ENCODE peak calls at places on chromosome 12, in eight cellular contexts. P, F, G, Z, W, Y, B and O are unnamed samples.

GRCh38 chr12:77746108-77746507 is 84.6 kb upstream of the NAV3 start:
- DNase-seq in P (no peak), F (no peak), G (no peak), Z (peak), W (no peak), Y (peak), B (peak), O (no peak)

GRCh38 chr12:92933606-92934005 is 4.5 kb upstream of the EEA1 start:
- DNase-seq in P (no peak), F (no peak), G (no peak), Z (no peak), W (no peak), Y (no peak), B (no peak), O (no peak)

GRCh38 chr12:65100140-65100539 is 21.0 kb downstream of the WIF1 start:
- DNase-seq in P (no peak), F (no peak), G (no peak), Z (no peak), W (no peak), Y (no peak), B (no peak), O (peak)

GRCh38 chr12:16609140-16609539 is 3.2 kb upstream of the LMO3 start:
- DNase-seq in P (no peak), F (no peak), G (no peak), Z (no peak), W (no peak), Y (no peak), B (no peak), O (no peak)

GRCh38 chr12:52749827-52750226 is 27.3 kb downstream of the KRT76 start:
- DNase-seq in P (no peak), F (no peak), G (no peak), Z (no peak), W (no peak), Y (no peak), B (no peak), O (no peak)

GRCh38 chr12:45674583-45674982 is 54.9 kb upstream of the ARID2 start:
- DNase-seq in P (no peak), F (no peak), G (peak), Z (peak), W (peak), Y (peak), B (no peak), O (no peak)

GRCh38 chr12:12870454-12870853 is 20.9 kb upstream of the GPRC5A start:
- DNase-seq in P (no peak), F (no peak), G (no peak), Z (peak), W (no peak), Y (peak), B (no peak), O (no peak)

GRCh38 chr12:38154096-38155019 is 162.2 kb upstream of the ALG10B start:
- DNase-seq in P (no peak), F (no peak), G (no peak), Z (no peak), W (no peak), Y (no peak), B (no peak), O (no peak)

GRCh38 chr12:104741072-104741471 is 217.0 kb downstream of the SLC41A2 start:
- DNase-seq in P (no peak), F (no peak), G (no peak), Z (no peak), W (no peak), Y (no peak), B (no peak), O (no peak)

GRCh38 chr12:19183121-19183838 is 53.7 kb downstream of the PLEKHA5 start:
- DNase-seq in P (no peak), F (no peak), G (no peak), Z (peak), W (no peak), Y (no peak), B (no peak), O (no peak)

GRCh38 chr12:1935700-1936378 is 17.4 kb upstream of the CACNA2D4 start:
- DNase-seq in P (no peak), F (peak), G (no peak), Z (no peak), W (no peak), Y (no peak), B (no peak), O (no peak)

GRCh38 chr12:25615119-25615518 is 62.0 kb upstream of the LMNTD1 start:
- DNase-seq in P (no peak), F (no peak), G (no peak), Z (peak), W (peak), Y (peak), B (no peak), O (no peak)

GRCh38 chr12:127594351-127594970 is 672.5 kb upstream of the TMEM132C start:
- DNase-seq in P (no peak), F (no peak), G (no peak), Z (no peak), W (no peak), Y (no peak), B (no peak), O (no peak)

GRCh38 chr12:117347588-117347987 is 13.8 kb downstream of the NOS1 start:
- DNase-seq in P (no peak), F (no peak), G (no peak), Z (no peak), W (no peak), Y (no peak), B (no peak), O (no peak)

GRCh38 chr12:29738416-29738815 is 45.3 kb downstream of the TMTC1 start:
- DNase-seq in P (no peak), F (no peak), G (no peak), Z (no peak), W (no peak), Y (no peak), B (no peak), O (no peak)

GRCh38 chr12:124457287-124458219 is 109.9 kb downstream of the NCOR2 start:
- DNase-seq in P (peak), F (no peak), G (peak), Z (peak), W (no peak), Y (no peak), B (peak), O (no peak)

GRCh38 chr12:47742253-47742825 is 16.3 kb downstream of the RAPGEF3 start:
- DNase-seq in P (no peak), F (peak), G (peak), Z (no peak), W (peak), Y (no peak), B (peak), O (peak)
- TF ChIP-seq CTCF in P (peak), F (peak), G (no peak), Z (peak), W (peak), Y (peak), B (peak), O (peak)

GRCh38 chr12:102201662-102202061 is 4.0 kb upstream of the PMCH start:
- DNase-seq in P (no peak), F (no peak), G (no peak), Z (no peak), W (no peak), Y (no peak), B (no peak), O (no peak)
- TF ChIP-seq CTCF in P (no peak), F (no peak), G (no peak), Z (no peak), W (no peak), Y (no peak), B (no peak), O (no peak)

GRCh38 chr12:6233121-6233971 is 33.1 kb downstream of the CD9 start:
- DNase-seq in P (no peak), F (no peak), G (no peak), Z (no peak), W (no peak), Y (no peak), B (no peak), O (no peak)
- TF ChIP-seq CTCF in P (no peak), F (no peak), G (no peak), Z (no peak), W (no peak), Y (no peak), B (no peak), O (no peak)

GRCh38 chr12:110048242-110049027 is at the start of gene C12orf76:
- DNase-seq in P (peak), F (peak), G (peak), Z (peak), W (peak), Y (peak), B (peak), O (peak)
- TF ChIP-seq CTCF in P (no peak), F (no peak), G (no peak), Z (no peak), W (no peak), Y (peak), B (no peak), O (no peak)

DNA sequence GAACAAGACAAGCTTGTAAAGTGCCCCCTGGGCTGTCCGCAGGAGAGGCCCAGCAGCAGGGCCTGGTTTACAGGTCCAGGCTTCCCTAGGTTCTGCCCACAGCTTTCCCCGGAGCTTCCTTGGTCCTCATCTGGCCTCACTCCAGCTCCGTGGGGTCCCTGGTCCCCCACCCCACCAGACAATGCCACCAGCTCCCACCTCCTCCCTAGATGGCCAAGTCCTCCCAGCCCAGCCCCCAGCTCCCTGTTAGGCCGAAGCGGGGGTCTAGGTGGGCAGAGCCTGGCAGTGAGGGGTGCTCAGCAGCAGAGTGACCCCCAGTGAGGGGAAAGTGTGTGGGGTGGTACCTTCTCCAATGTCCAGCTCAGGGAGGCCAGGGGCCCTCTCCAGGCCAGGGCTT is 9.0 kb downstream of the ARL6IP4 start:
- DNase-seq in P (no peak), F (no peak), G (no peak), Z (no peak), W (no peak), Y (no peak), B (no peak), O (no peak)
- TF ChIP-seq CTCF in P (no peak), F (no peak), G (no peak), Z (no peak), W (no peak), Y (no peak), B (no peak), O (no peak)

GRCh38 chr12:113298472-113298817 is 36.5 kb downstream of the SLC8B1 start:
- DNase-seq in P (no peak), F (no peak), G (no peak), Z (no peak), W (no peak), Y (no peak), B (no peak), O (no peak)

GRCh38 chr12:113295846-113296556 is 38.9 kb downstream of the SLC8B1 start:
- DNase-seq in P (no peak), F (no peak), G (no peak), Z (no peak), W (no peak), Y (no peak), B (no peak), O (no peak)

GRCh38 chr12:113297621-113298471 is 37.1 kb downstream of the SLC8B1 start:
- DNase-seq in P (no peak), F (no peak), G (no peak), Z (no peak), W (no peak), Y (no peak), B (no peak), O (no peak)

GRCh38 chr12:113296557-113297213 is 38.2 kb downstream of the SLC8B1 start:
- DNase-seq in P (no peak), F (no peak), G (no peak), Z (no peak), W (no peak), Y (no peak), B (no peak), O (no peak)

GRCh38 chr12:113297214-113297587 is 37.7 kb downstream of the SLC8B1 start:
- DNase-seq in P (no peak), F (no peak), G (no peak), Z (no peak), W (no peak), Y (no peak), B (no peak), O (no peak)
- TF ChIP-seq CTCF in P (no peak), F (no peak), G (no peak), Z (no peak), W (no peak), Y (no peak), B (no peak), O (no peak)